ENCODE peak calls at places on chromosomes 12 and 14, in nine cellular contexts. I is glutamatergic neuron; L is upper lobe of right lung; Q is tibial nerve; K is stimulated activated CD4-positive, alpha-beta T cell treated with anti-CD3 and anti-CD28 coated beads, Interleukin-15, amount 100 ng/mL, for 24 hours; O is T-helper 2 cell; Z is GM18507; E is HT1080; A is HEK293T. N is an unnamed sample.

GRCh38 chr14:75720828-75721227 is 59.8 kb downstream of the TTLL5 start:
- DNase-seq in I (no peak), L (no peak), Q (peak), K (no peak), O (no peak), Z (no peak), E (no peak), A (no peak), N (peak)

GRCh38 chr12:7346571-7347225 is 42.8 kb downstream of the ACSM4 start:
- DNase-seq in I (no peak), L (no peak), Q (no peak), K (no peak), O (no peak), Z (no peak), E (peak), A (no peak), N (no peak)

GRCh38 chr12:16583991-16584745 is 21.8 kb downstream of the LMO3 start:
- DNase-seq in I (no peak), L (no peak), Q (no peak), K (no peak), O (no peak), Z (no peak), E (peak), A (no peak), N (peak)

GRCh38 chr12:100553851-100554404 is 19.6 kb upstream of the GAS2L3 start:
- DNase-seq in I (no peak), L (no peak), Q (no peak), K (no peak), O (no peak), Z (no peak), E (no peak), A (no peak), N (no peak)

GRCh38 chr12:12616512-12617275 is 5.0 kb downstream of the CREBL2 start:
- DNase-seq in I (no peak), L (no peak), Q (no peak), K (no peak), O (no peak), Z (no peak), E (no peak), A (no peak), N (peak)

GRCh38 chr12:4273651-4274395 is at the start of gene CCND2:
- DNase-seq in I (peak), L (peak), Q (peak), K (peak), O (peak), Z (peak), E (peak), A (peak), N (peak)

GRCh38 chr12:56336361-56337167 is 2.1 kb upstream of the IL23A start:
- DNase-seq in I (no peak), L (no peak), Q (no peak), K (no peak), O (no peak), Z (no peak), E (no peak), A (no peak), N (no peak)

GRCh38 chr12:101040936-101041335 is 169.1 kb downstream of the SLC5A8 start:
- DNase-seq in I (no peak), L (no peak), Q (no peak), K (no peak), O (no peak), Z (no peak), E (no peak), A (no peak), N (peak)

GRCh38 chr14:73237219-73237785 is at the start of gene PAPLN:
- DNase-seq in I (no peak), L (no peak), Q (peak), K (peak), O (no peak), Z (peak), E (no peak), A (no peak), N (peak)

GRCh38 chr14:100238419-100239199 is at the start of gene YY1:
- DNase-seq in I (peak), L (peak), Q (peak), K (peak), O (peak), Z (peak), E (peak), A (peak), N (peak)

GRCh38 chr12:120790114-120790513 is 64.5 kb downstream of the ACADS start:
- DNase-seq in I (no peak), L (no peak), Q (no peak), K (no peak), O (no peak), Z (no peak), E (no peak), A (no peak), N (no peak)

GRCh38 chr12:30774599-30774998 is 19.8 kb upstream of the CAPRIN2 start:
- DNase-seq in I (no peak), L (no peak), Q (no peak), K (no peak), O (no peak), Z (no peak), E (no peak), A (no peak), N (no peak)

N was measured in fibroblast of pulmonary artery.